ENCODE peak calls at places on chromosomes 12 and 14, in eight cellular contexts. U is IMR-90, C is DMS53, E is HFFc6, Z is NCI-H1436, S is HS-27A, G is upper lobe of right lung, Q is GM23248. W is an unnamed sample.

GRCh38 chr12:104494816-104495158 is 38.0 kb downstream of the CHST11 start:
- DNase-seq in U (no peak), C (no peak), E (no peak), Z (no peak), S (no peak), G (no peak), Q (peak; percentile 40), W (no peak)

GRCh38 chr14:68794856-68795601 is 2.2 kb upstream of the ZFP36L1 start:
- DNase-seq in U (peak; percentile 95), C (peak; percentile 66), E (peak; percentile 87), Z (no peak), S (no peak), G (peak; percentile 72), Q (peak; percentile 93), W (peak; percentile 87)

GRCh38 chr12:15526033-15526432 is 203.7 kb downstream of the PTPRO start:
- DNase-seq in U (no peak), C (peak; percentile 40), E (no peak), Z (no peak), S (no peak), G (no peak), Q (no peak), W (no peak)

GRCh38 chr12:25249951-25250738 is 584 bp downstream of the KRAS start:
- DNase-seq in U (peak; percentile 20), C (peak; percentile 99), E (no peak), Z (no peak), S (no peak), G (peak; percentile 86), Q (peak; percentile 55), W (no peak)

GRCh38 chr12:45232771-45233372 is 17.0 kb downstream of the ANO6 start:
- DNase-seq in U (peak; percentile 98), C (peak; percentile 91), E (peak; percentile 96), Z (no peak), S (peak; percentile 86), G (no peak), Q (peak; percentile 99), W (peak; percentile 83)

GRCh38 chr14:68509188-68509953 is 283.5 kb downstream of the ZFP36L1 start:
- DNase-seq in U (peak; percentile 65), C (no peak), E (no peak), Z (no peak), S (no peak), G (no peak), Q (no peak), W (no peak)

GRCh38 chr12:6965026-6965661 is 5.3 kb downstream of the PHB2 start:
- DNase-seq in U (peak; percentile 82), C (peak; percentile 99), E (peak; percentile 84), Z (peak; percentile 80), S (no peak), G (peak; percentile 91), Q (peak; percentile 89), W (peak; percentile 70)

GRCh38 chr14:30681752-30682355 is 59.7 kb downstream of the SCFD1 start:
- DNase-seq in U (peak; percentile 14), C (peak; percentile 36), E (no peak), Z (no peak), S (no peak), G (no peak), Q (peak; percentile 50), W (no peak)

GRCh38 chr14:48580692-48581091 is 905.3 kb upstream of the MDGA2 start:
- DNase-seq in U (no peak), C (no peak), E (no peak), Z (no peak), S (no peak), G (no peak), Q (no peak), W (no peak)

GRCh38 chr14:72519543-72519942 is 374.4 kb downstream of the DPF3 start:
- DNase-seq in U (no peak), C (no peak), E (no peak), Z (no peak), S (no peak), G (no peak), Q (no peak), W (no peak)

GRCh38 chr12:57187222-57188089 is 29.1 kb upstream of the NXPH4 start:
- DNase-seq in U (no peak), C (no peak), E (no peak), Z (no peak), S (no peak), G (no peak), Q (no peak), W (no peak)

GRCh38 chr12:95257541-95257940 is 39.9 kb downstream of the VEZT start:
- DNase-seq in U (peak; percentile 44), C (no peak), E (no peak), Z (no peak), S (no peak), G (no peak), Q (no peak), W (no peak)

GRCh38 chr14:102020058-102020971 is 55.9 kb downstream of the DYNC1H1 start:
- DNase-seq in U (peak; percentile 94), C (no peak), E (peak; percentile 85), Z (no peak), S (peak; percentile 76), G (no peak), Q (peak; percentile 94), W (peak; percentile 80)

GRCh38 chr14:70759398-70759797 is 49.9 kb downstream of the MAP3K9 start:
- DNase-seq in U (no peak), C (no peak), E (no peak), Z (no peak), S (no peak), G (no peak), Q (no peak), W (no peak)

GRCh38 chr14:34354556-34354955 is 107.5 kb downstream of the SPTSSA start:
- DNase-seq in U (no peak), C (no peak), E (no peak), Z (no peak), S (no peak), G (no peak), Q (no peak), W (no peak)

GRCh38 chr12:92002673-92003382 is 142.8 kb downstream of the BTG1 start:
- DNase-seq in U (no peak), C (no peak), E (no peak), Z (no peak), S (no peak), G (no peak), Q (peak; percentile 7), W (no peak)

GRCh38 chr14:38199768-38200167 is 7.9 kb upstream of the SSTR1 start:
- DNase-seq in U (peak; percentile 72), C (no peak), E (peak; percentile 80), Z (no peak), S (peak; percentile 46), G (no peak), Q (peak; percentile 80), W (no peak)

GRCh38 chr12:114119316-114119715 is 153.2 kb upstream of the RBM19 start:
- DNase-seq in U (no peak), C (no peak), E (no peak), Z (no peak), S (no peak), G (no peak), Q (no peak), W (no peak)

GRCh38 chr12:64383675-64384074 is 6.9 kb downstream of the C12orf56 start:
- DNase-seq in U (no peak), C (peak; percentile 20), E (no peak), Z (no peak), S (no peak), G (no peak), Q (peak; percentile 54), W (no peak)

GRCh38 chr12:28708918-28709371 is 440.1 kb upstream of the FAR2 start:
- DNase-seq in U (peak; percentile 61), C (no peak), E (peak; percentile 13), Z (no peak), S (peak; percentile 34), G (no peak), Q (peak; percentile 79), W (peak; percentile 59)

GRCh38 chr12:83042441-83043215 is 355.9 kb downstream of the TMTC2 start:
- DNase-seq in U (no peak), C (no peak), E (no peak), Z (no peak), S (no peak), G (no peak), Q (peak; percentile 28), W (no peak)

GRCh38 chr12:21819678-21820077 is 45.2 kb upstream of the KCNJ8 start:
- DNase-seq in U (no peak), C (no peak), E (no peak), Z (no peak), S (no peak), G (no peak), Q (peak; percentile 18), W (no peak)

GRCh38 chr12:57619434-57620244 is 8.4 kb downstream of the ARHGEF25 start:
- DNase-seq in U (no peak), C (peak; percentile 66), E (no peak), Z (no peak), S (no peak), G (peak; percentile 77), Q (no peak), W (no peak)

GRCh38 chr14:76112889-76113611 is 38.7 kb upstream of the GPATCH2L start:
- DNase-seq in U (no peak), C (no peak), E (no peak), Z (no peak), S (no peak), G (no peak), Q (no peak), W (no peak)

GRCh38 chr12:58105225-58106119 is 164.1 kb downstream of the ATP23 start:
- DNase-seq in U (peak; percentile 7), C (peak; percentile 37), E (peak; percentile 3), Z (no peak), S (peak; percentile 11), G (no peak), Q (peak; percentile 25), W (no peak)

GRCh38 chr14:104749111-104749649 is 3.8 kb upstream of the SIVA1 start:
- DNase-seq in U (peak; percentile 58), C (peak; percentile 17), E (peak; percentile 59), Z (no peak), S (no peak), G (no peak), Q (peak; percentile 82), W (no peak)

GRCh38 chr14:99274346-99275221 is 2.6 kb upstream of the BCL11B start:
- DNase-seq in U (peak; percentile 37), C (peak; percentile 89), E (peak; percentile 12), Z (peak; percentile 89), S (no peak), G (no peak), Q (peak; percentile 68), W (peak; percentile 11)

GRCh38 chr12:56162468-56163290 is 4.5 kb downstream of the MYL6 start:
- DNase-seq in U (no peak), C (peak; percentile 36), E (no peak), Z (no peak), S (no peak), G (no peak), Q (peak; percentile 15), W (no peak)

GRCh38 chr12:124228050-124228711 is 66.7 kb upstream of the RFLNA start:
- DNase-seq in U (no peak), C (no peak), E (no peak), Z (no peak), S (no peak), G (no peak), Q (no peak), W (no peak)

W was measured in amniotic stem cell.